ENCODE peak calls at places on chromosomes 2 and 18, in seven cellular contexts. P is kidney epithelial cell, F is HCT116, L is retinal pigment epithelial cell, R is GM06990, I is cardiac muscle cell, V is endothelial cell of umbilical vein. Q is an unnamed sample.

GRCh38 chr2:162256621-162257020 is 13.4 kb upstream of the FAP start:
- DNase-seq in V (no peak), P (no peak), F (no peak), I (no peak), L (no peak), R (no peak), Q (no peak)

GRCh38 chr2:25460261-25460905 is 118.7 kb upstream of the DNMT3A start:
- DNase-seq in F (no peak), R (no peak), I (no peak), L (no peak), V (no peak), P (no peak), Q (no peak)

GRCh38 chr18:69586581-69586980 is 185.9 kb downstream of the DOK6 start:
- DNase-seq in I (no peak), F (no peak), L (no peak), P (no peak), V (no peak), R (no peak), Q (no peak)

GRCh38 chr2:111161971-111162370 is 41.3 kb downstream of the BCL2L11 start:
- DNase-seq in I (no peak), P (no peak), V (peak), L (no peak), R (no peak), F (no peak), Q (no peak)

GRCh38 chr2:219027511-219028055 is 13.7 kb downstream of the CFAP65 start:
- DNase-seq in F (no peak), V (no peak), R (no peak), I (no peak), L (no peak), P (no peak), Q (no peak)

GRCh38 chr2:3246928-3247714 is 130.5 kb downstream of the EIPR1 start:
- DNase-seq in F (no peak), R (no peak), P (no peak), V (no peak), L (no peak), I (no peak), Q (no peak)

GRCh38 chr2:224518806-224519580 is 66.2 kb downstream of the CUL3 start:
- DNase-seq in P (no peak), F (no peak), R (no peak), L (no peak), V (no peak), I (no peak), Q (peak)

GRCh38 chr18:31656754-31657153 is 27.6 kb downstream of the B4GALT6 start:
- DNase-seq in F (no peak), V (no peak), P (no peak), I (no peak), L (no peak), R (no peak), Q (no peak)

GRCh38 chr2:40030451-40030975 is 251.5 kb upstream of the THUMPD2 start:
- DNase-seq in I (no peak), L (no peak), R (no peak), F (no peak), V (no peak), P (no peak), Q (no peak)

GRCh38 chr2:65390134-65390533 is 42.3 kb downstream of the SPRED2 start:
- DNase-seq in F (no peak), I (no peak), V (no peak), P (no peak), R (peak), L (no peak), Q (no peak)

GRCh38 chr2:119480718-119481142 is 43.6 kb downstream of the SCTR start:
- DNase-seq in R (no peak), F (no peak), L (no peak), I (no peak), V (no peak), P (no peak), Q (no peak)

GRCh38 chr18:31398191-31398590 is 21.6 kb downstream of the DSG4 start:
- DNase-seq in L (no peak), R (no peak), I (no peak), F (no peak), V (no peak), P (no peak), Q (no peak)

GRCh38 chr2:234261736-234262135 is 211.2 kb downstream of the SPP2 start:
- DNase-seq in V (no peak), R (no peak), I (no peak), L (no peak), P (no peak), F (no peak), Q (no peak)

GRCh38 chr2:86704482-86704971 is 15.6 kb upstream of the RMND5A start:
- DNase-seq in F (peak), I (peak), V (peak), L (peak), R (no peak), P (peak), Q (peak)

GRCh38 chr18:78814321-78814720 is 165.3 kb upstream of the SALL3 start:
- DNase-seq in R (no peak), F (no peak), L (no peak), I (no peak), V (no peak), P (no peak), Q (no peak)

GRCh38 chr2:9378433-9379371 is 44.6 kb downstream of the ITGB1BP1 start:
- DNase-seq in P (no peak), R (no peak), L (no peak), I (no peak), V (peak), F (no peak), Q (no peak)

GRCh38 chr2:11319939-11320338 is 24.5 kb downstream of the ROCK2 start:
- DNase-seq in F (no peak), I (no peak), P (no peak), L (peak), V (no peak), R (no peak), Q (peak)

GRCh38 chr2:97995026-97995733 is 568 bp downstream of the TMEM131 start:
- DNase-seq in R (peak), I (peak), L (no peak), F (no peak), P (no peak), V (peak), Q (no peak)

GRCh38 chr2:73718421-73718820 is 18.7 kb downstream of the TPRKB start:
- DNase-seq in P (no peak), R (no peak), I (no peak), F (no peak), L (no peak), V (no peak), Q (no peak)

GRCh38 chr2:239769574-239770145 is 255.5 kb downstream of the NDUFA10 start:
- DNase-seq in P (no peak), F (no peak), L (no peak), I (no peak), R (no peak), V (no peak), Q (no peak)

GRCh38 chr18:9474103-9474982 is 970 bp upstream of the RALBP1 start:
- DNase-seq in V (no peak), I (peak), L (peak), R (no peak), P (peak), F (peak), Q (no peak)

GRCh38 chr2:37599688-37600525 is 71.5 kb downstream of the CDC42EP3 start:
- DNase-seq in I (no peak), R (no peak), F (no peak), P (no peak), V (no peak), L (no peak), Q (no peak)

GRCh38 chr2:65620524-65620923 is 188.1 kb upstream of the SPRED2 start:
- DNase-seq in F (no peak), P (no peak), I (peak), L (no peak), R (no peak), V (no peak), Q (no peak)

DNA sequence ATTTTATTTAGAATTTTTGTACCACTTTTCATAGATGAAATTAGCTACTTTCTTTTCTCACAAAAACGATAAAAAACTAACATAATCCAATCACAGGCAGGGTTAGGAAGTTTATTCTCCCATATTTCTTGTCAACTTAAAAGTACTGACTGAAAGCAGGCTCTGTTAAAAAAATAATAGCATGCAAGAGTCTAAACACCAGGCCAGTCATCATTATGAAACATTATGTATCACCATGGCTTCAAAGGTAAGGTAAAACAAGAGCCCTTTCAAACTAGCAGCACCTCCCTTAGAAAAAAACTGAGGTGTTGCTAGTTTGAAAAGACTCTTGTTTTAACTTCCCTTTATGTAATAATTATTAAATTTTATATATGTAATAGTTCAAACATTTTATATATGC is 848.0 kb downstream of the RNF144A start:
- DNase-seq in I (no peak), L (no peak), R (no peak), V (no peak), P (no peak), F (no peak), Q (no peak)
- H3K4me3 ChIP-seq in I (no peak), L (no peak), R (no peak), V (no peak), P (no peak), F (no peak), Q (no peak)

GRCh38 chr2:179354739-179355537 is 90.3 kb upstream of the SESTD1 start:
- DNase-seq in V (peak), P (no peak), F (no peak), R (no peak), L (no peak), I (no peak), Q (no peak)
- TF ChIP-seq CTCF in V (peak), P (peak), F (peak), R (peak), L (peak), I (peak), Q (peak)

DNA sequence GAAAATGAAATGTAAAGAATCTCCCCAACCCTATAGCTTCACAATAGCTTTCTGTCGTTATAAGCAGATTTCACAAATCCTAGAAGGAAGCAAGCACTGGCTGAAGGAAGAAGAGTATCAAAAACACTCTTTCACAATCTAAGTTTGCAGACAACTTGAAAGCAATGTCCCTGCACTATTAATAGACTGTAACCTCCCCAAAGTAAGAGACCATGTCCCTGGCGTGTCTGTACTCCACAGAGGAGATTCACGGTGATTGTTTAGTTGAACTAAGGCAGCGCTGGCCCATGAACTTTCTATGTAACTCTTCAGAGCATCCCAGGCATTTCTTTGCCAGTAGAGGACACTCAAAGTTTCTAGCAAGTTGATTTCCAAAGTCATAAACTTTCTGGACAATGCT is 128.0 kb upstream of the HNRNPA3 start:
- DNase-seq in F (no peak), L (no peak), V (no peak), R (no peak), I (no peak), P (no peak), Q (no peak)
- H3K4me3 ChIP-seq in F (no peak), L (no peak), V (no peak), R (no peak), I (no peak), P (no peak), Q (no peak)

GRCh38 chr2:54588244-54588899 is 132.2 kb downstream of the SPTBN1 start:
- DNase-seq in P (no peak), I (no peak), R (no peak), F (no peak), L (no peak), V (no peak), Q (no peak)

GRCh38 chr2:54590216-54590961 is 133.1 kb upstream of the EML6 start:
- DNase-seq in I (no peak), R (no peak), P (no peak), V (peak), L (no peak), F (no peak), Q (no peak)

GRCh38 chr2:54589038-54589339 is 132.9 kb downstream of the SPTBN1 start:
- DNase-seq in R (no peak), I (no peak), P (no peak), F (no peak), V (no peak), L (no peak), Q (no peak)

GRCh38 chr2:54591551-54591950 is 131.9 kb upstream of the EML6 start:
- DNase-seq in L (no peak), I (no peak), F (no peak), R (no peak), V (no peak), P (no peak), Q (no peak)

DNA sequence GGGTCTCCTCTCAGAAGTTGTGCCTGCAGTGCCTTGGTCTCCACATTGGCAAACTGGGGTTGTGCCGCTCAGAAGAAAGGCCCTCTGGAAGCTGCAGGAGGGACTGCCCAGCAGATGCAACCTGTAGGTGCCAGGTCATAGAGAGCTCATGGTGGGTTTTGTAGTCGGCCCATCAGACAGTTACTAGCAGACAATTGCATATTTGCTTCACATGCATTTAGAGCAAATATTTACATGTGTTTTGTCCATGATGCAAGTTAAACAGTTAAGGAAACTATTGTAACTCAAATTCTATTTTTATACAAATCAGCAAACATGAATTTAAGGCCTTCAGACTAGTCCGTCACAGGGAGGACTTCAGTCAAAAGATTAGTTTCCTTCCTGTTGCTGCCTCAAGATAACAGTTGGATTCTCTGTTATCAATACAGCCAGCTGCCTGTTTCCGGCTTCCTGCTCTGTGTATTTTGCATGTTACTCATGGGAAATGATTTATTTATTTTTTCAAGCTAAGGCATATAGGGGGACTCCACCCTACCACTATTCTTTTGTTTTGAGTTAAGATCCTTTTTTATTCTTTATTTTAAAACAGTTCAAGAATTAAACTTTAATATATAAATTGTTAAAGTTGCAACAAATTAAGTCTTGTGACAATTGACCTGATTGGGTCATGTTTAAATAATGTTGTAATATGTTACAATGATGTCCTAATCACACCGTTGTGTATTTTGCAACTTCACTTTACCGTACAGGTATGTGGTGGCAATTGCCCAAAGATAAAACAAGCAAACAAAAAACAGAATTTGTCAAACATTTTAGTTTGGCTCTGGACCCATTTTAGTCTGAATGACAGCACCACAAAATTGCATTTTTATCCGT is 133.5 kb downstream of the SPTBN1 start:
- DNase-seq in R (no peak), F (no peak), P (no peak), V (peak), L (no peak), I (no peak), Q (no peak)
- TF ChIP-seq CTCF in R (no peak), F (no peak), P (no peak), V (no peak), L (no peak), I (no peak), Q (no peak)

GRCh38 chr2:20671036-20671735 is 4.2 kb downstream of the GDF7 start:
- DNase-seq in L (no peak), R (no peak), I (no peak), P (no peak), V (no peak), F (no peak), Q (no peak)

GRCh38 chr2:20669609-20670314 is 2.8 kb downstream of the GDF7 start:
- DNase-seq in R (no peak), F (no peak), V (no peak), P (no peak), L (no peak), I (no peak), Q (no peak)

GRCh38 chr2:20672191-20672951 is 5.4 kb downstream of the GDF7 start:
- DNase-seq in P (no peak), I (no peak), L (no peak), R (no peak), V (no peak), F (no peak), Q (no peak)

GRCh38 chr2:20670315-20671035 is 3.5 kb downstream of the GDF7 start:
- DNase-seq in L (no peak), R (no peak), F (no peak), V (no peak), I (no peak), P (no peak), Q (no peak)

GRCh38 chr2:20671736-20672080 is 4.8 kb downstream of the GDF7 start:
- DNase-seq in I (no peak), R (no peak), V (no peak), P (no peak), L (no peak), F (no peak), Q (no peak)
- H3K4me3 ChIP-seq in I (no peak), R (no peak), V (no peak), P (no peak), L (no peak), F (no peak), Q (no peak)

GRCh38 chr2:241884951-241885700 is 15.6 kb downstream of the RTP5 start:
- DNase-seq in R (no peak), F (no peak), V (no peak), P (no peak), L (no peak), I (no peak), Q (no peak)

GRCh38 chr2:241879326-241879725 is 9.8 kb downstream of the RTP5 start:
- DNase-seq in V (no peak), P (no peak), L (no peak), I (no peak), F (no peak), R (no peak), Q (no peak)

GRCh38 chr2:241885701-241886643 is 16.4 kb downstream of the RTP5 start:
- DNase-seq in P (no peak), V (no peak), L (no peak), R (peak), I (no peak), F (no peak), Q (no peak)

GRCh38 chr2:241880311-241881073 is 11.0 kb downstream of the RTP5 start:
- DNase-seq in L (no peak), P (no peak), F (no peak), R (no peak), V (no peak), I (no peak), Q (no peak)

GRCh38 chr2:241882090-241882625 is 12.6 kb downstream of the RTP5 start:
- DNase-seq in L (no peak), V (no peak), P (no peak), R (no peak), I (no peak), F (no peak), Q (no peak)
- TF ChIP-seq CTCF in L (no peak), V (no peak), P (no peak), R (peak), I (no peak), F (no peak), Q (peak)

GRCh38 chr18:63208676-63209075 is 110.9 kb downstream of the BCL2 start:
- DNase-seq in I (no peak), F (no peak), L (no peak), V (no peak), P (no peak), R (no peak), Q (no peak)

GRCh38 chr18:63207154-63207790 is 112.3 kb downstream of the BCL2 start:
- DNase-seq in R (no peak), I (no peak), F (no peak), L (no peak), V (no peak), P (no peak), Q (no peak)

GRCh38 chr18:63206433-63207153 is 113.0 kb downstream of the BCL2 start:
- DNase-seq in P (no peak), V (no peak), F (no peak), I (no peak), R (no peak), L (no peak), Q (no peak)

GRCh38 chr18:63205791-63206252 is 113.7 kb downstream of the BCL2 start:
- DNase-seq in P (no peak), F (no peak), L (no peak), I (no peak), R (no peak), V (no peak), Q (no peak)

DNA sequence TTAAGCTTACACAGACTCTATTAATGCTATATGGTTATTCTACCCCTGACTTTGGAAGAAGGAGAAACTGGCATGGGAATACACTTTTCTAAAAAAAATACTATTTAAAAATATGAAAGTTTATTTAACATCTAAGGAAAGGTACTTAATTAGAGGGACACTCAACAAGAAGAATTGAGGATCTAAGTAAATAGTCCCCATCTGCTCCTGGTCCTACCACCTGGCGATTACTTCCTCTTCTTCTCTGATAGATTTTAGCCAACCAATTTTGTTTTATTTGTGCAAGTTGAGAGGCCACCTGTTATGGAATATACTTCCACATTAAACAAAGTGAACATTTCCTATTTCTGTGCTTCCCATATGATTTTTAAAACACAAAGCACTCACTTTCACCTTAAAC is 111.7 kb downstream of the BCL2 start:
- DNase-seq in R (no peak), P (no peak), L (no peak), I (no peak), V (no peak), F (no peak), Q (no peak)
- H3K4me3 ChIP-seq in R (peak), P (no peak), L (no peak), I (no peak), V (no peak), F (no peak), Q (no peak)

Q was measured in AG04449.